ENCODE peak calls at places on chromosomes 5 and 9, in seven cellular contexts. R is PC-9, O is PC-3, Z is OCI-LY7, F is HCT116, G is GM23248, C is hepatocyte. X is an unnamed sample.
A peak's percentile ranks its signal among the peaks of the same experiment; 100 is the strongest.

GRCh38 chr9:125992557-125992956 is 245.4 kb downstream of the PBX3 start:
- DNase-seq in R (no peak), O (no peak), C (no peak), G (no peak), Z (no peak), F (no peak), X (no peak)

GRCh38 chr5:116423091-116423490 is 151.5 kb downstream of the SEMA6A start:
- DNase-seq in O (peak; percentile 19), F (no peak), R (no peak), Z (no peak), G (no peak), C (no peak), X (no peak)

GRCh38 chr5:144815131-144815530 is 644.5 kb downstream of the KCTD16 start:
- DNase-seq in O (no peak), F (no peak), C (no peak), R (no peak), G (peak; percentile 58), Z (no peak), X (no peak)

GRCh38 chr5:107470007-107470582 is 200.6 kb downstream of the EFNA5 start:
- DNase-seq in R (peak; percentile 84), Z (no peak), C (no peak), O (peak; percentile 55), G (no peak), F (no peak), X (no peak)

GRCh38 chr9:18393340-18394130 is 80.4 kb upstream of the ADAMTSL1 start:
- DNase-seq in G (peak; percentile 92), O (peak; percentile 92), F (peak; percentile 69), C (peak; percentile 80), R (peak; percentile 72), Z (no peak), X (no peak)

GRCh38 chr9:77848897-77849296 is 182.7 kb downstream of the GNAQ start:
- DNase-seq in C (peak; percentile 46), Z (no peak), O (peak; percentile 24), R (no peak), G (peak; percentile 96), F (no peak), X (no peak)

GRCh38 chr9:100714372-100715099 is 136.7 kb downstream of the CAVIN4 start:
- DNase-seq in Z (peak; percentile 49), C (peak; percentile 85), G (peak; percentile 70), R (no peak), O (peak; percentile 66), F (peak; percentile 41), X (peak; percentile 88)

GRCh38 chr9:104658496-104659195 is 35.7 kb upstream of the OR13D1 start:
- DNase-seq in F (no peak), G (no peak), Z (no peak), C (no peak), O (no peak), R (no peak), X (no peak)

GRCh38 chr9:113763429-113763828 is 112.7 kb upstream of the ZNF618 start:
- DNase-seq in F (no peak), G (no peak), R (no peak), Z (no peak), C (no peak), O (no peak), X (no peak)

GRCh38 chr9:87954230-87954629 is 20.1 kb downstream of the CDK20 start:
- DNase-seq in R (no peak), O (no peak), Z (no peak), F (no peak), G (no peak), C (no peak), X (no peak)

GRCh38 chr9:111597852-111598729 is 1.4 kb downstream of the PTGR1 start:
- DNase-seq in G (peak; percentile 75), O (peak; percentile 61), R (peak; percentile 66), F (peak; percentile 63), C (peak; percentile 83), Z (peak; percentile 66), X (peak; percentile 91)

GRCh38 chr9:97954550-97954989 is 16.6 kb upstream of the HEMGN start:
- DNase-seq in G (peak; percentile 38), Z (peak; percentile 90), F (peak; percentile 59), R (peak; percentile 58), C (peak; percentile 60), O (peak; percentile 57), X (peak; percentile 94)

GRCh38 chr5:171520300-171521170 is 101.1 kb downstream of the FGF18 start:
- DNase-seq in Z (no peak), F (no peak), G (peak; percentile 47), C (peak; percentile 48), O (peak; percentile 52), R (peak; percentile 81), X (peak; percentile 89)

GRCh38 chr5:157767674-157768073 is 24.2 kb downstream of the LSM11 start:
- DNase-seq in O (no peak), R (no peak), F (no peak), G (no peak), C (no peak), Z (no peak), X (no peak)

GRCh38 chr5:42858031-42858643 is 46.4 kb upstream of the SELENOP start:
- DNase-seq in Z (no peak), R (no peak), G (peak; percentile 21), C (no peak), F (no peak), O (peak; percentile 51), X (peak; percentile 9)

GRCh38 chr5:948472-949274 is 56.0 kb downstream of the TRIP13 start:
- DNase-seq in G (no peak), O (no peak), C (no peak), R (no peak), Z (no peak), F (no peak), X (no peak)

GRCh38 chr5:19987594-19988345 is at the start of gene CDH18:
- DNase-seq in C (peak; percentile 68), R (no peak), O (peak; percentile 44), G (peak; percentile 51), F (no peak), Z (no peak), X (peak; percentile 86)

GRCh38 chr5:39189297-39189955 is 29.9 kb downstream of the FYB1 start:
- DNase-seq in R (no peak), C (no peak), F (no peak), O (no peak), Z (no peak), G (no peak), X (no peak)

GRCh38 chr5:160959804-160960203 is 107.8 kb upstream of the ATP10B start:
- DNase-seq in F (no peak), C (peak; percentile 46), Z (no peak), O (peak; percentile 37), R (peak; percentile 37), G (no peak), X (no peak)

GRCh38 chr9:86749530-86750275 is 197.6 kb downstream of the GAS1 start:
- DNase-seq in Z (no peak), F (no peak), C (peak; percentile 70), O (no peak), R (no peak), G (peak; percentile 36), X (no peak)

GRCh38 chr5:165631235-165631634 is 2125.8 kb downstream of the MAT2B start:
- DNase-seq in R (no peak), C (no peak), Z (no peak), G (no peak), O (no peak), F (no peak), X (no peak)

GRCh38 chr5:77292026-77292757 is 81.7 kb downstream of the PDE8B start:
- DNase-seq in F (no peak), O (peak; percentile 34), R (no peak), C (no peak), Z (no peak), G (peak; percentile 76), X (no peak)

GRCh38 chr9:109918359-109919163 is 138.6 kb downstream of the PALM2AKAP2 start:
- DNase-seq in C (no peak), F (no peak), O (no peak), G (no peak), R (no peak), Z (peak; percentile 96), X (no peak)

GRCh38 chr5:139389701-139390638 is at the start of gene MZB1:
- DNase-seq in O (no peak), F (no peak), C (no peak), R (no peak), Z (peak; percentile 95), G (no peak), X (no peak)
- H2AFZ ChIP-seq in O (no peak within 1 kb of the TSS), F (no peak within 1 kb of the TSS), C (no peak within 1 kb of the TSS), R (no peak within 1 kb of the TSS), Z (no peak within 1 kb of the TSS), G (no peak within 1 kb of the TSS), X (no peak within 1 kb of the TSS)

GRCh38 chr9:22739712-22740111 is 293.1 kb downstream of the DMRTA1 start:
- DNase-seq in Z (no peak), R (no peak), O (no peak), C (no peak), F (no peak), G (no peak), X (no peak)

GRCh38 chr9:22742401-22742800 is 295.8 kb downstream of the DMRTA1 start:
- DNase-seq in Z (no peak), G (no peak), R (no peak), C (no peak), O (peak; percentile 28), F (no peak), X (no peak)

GRCh38 chr9:22740781-22741180 is 294.2 kb downstream of the DMRTA1 start:
- DNase-seq in R (no peak), G (no peak), O (no peak), Z (no peak), F (no peak), C (no peak), X (no peak)
- H3K9me2 ChIP-seq in R (no peaks in the 10 kb centered on the region), G (no peaks in the 10 kb centered on the region), O (no peaks in the 10 kb centered on the region), Z (no peaks in the 10 kb centered on the region), F (no peaks in the 10 kb centered on the region), C (no peaks in the 10 kb centered on the region), X (no peaks in the 10 kb centered on the region)

GRCh38 chr9:89381308-89381609 is 63.0 kb downstream of the SECISBP2 start:
- DNase-seq in C (no peak), G (no peak), Z (no peak), O (no peak), F (no peak), R (no peak), X (no peak)
- H3K27ac ChIP-seq in C (no peak overlapping the region), G (no peak overlapping the region), Z (no peak overlapping the region), O (no peak overlapping the region), F (no peak overlapping the region), R (no peak overlapping the region), X (no peak overlapping the region)

GRCh38 chr5:67350185-67350584 is 153.6 kb upstream of the CD180 start:
- DNase-seq in F (no peak), Z (no peak), O (no peak), R (no peak), G (peak; percentile 56), C (no peak), X (no peak)

GRCh38 chr5:67355135-67355729 is 158.6 kb upstream of the CD180 start:
- DNase-seq in C (no peak), F (no peak), G (no peak), O (no peak), Z (no peak), R (no peak), X (no peak)

GRCh38 chr5:67353500-67353931 is 156.9 kb upstream of the CD180 start:
- DNase-seq in F (no peak), R (no peak), O (no peak), Z (no peak), C (no peak), G (no peak), X (no peak)

GRCh38 chr5:67350600-67351315 is 154.2 kb upstream of the CD180 start:
- DNase-seq in O (no peak), C (no peak), Z (no peak), F (no peak), R (no peak), G (peak; percentile 24), X (no peak)

DNA sequence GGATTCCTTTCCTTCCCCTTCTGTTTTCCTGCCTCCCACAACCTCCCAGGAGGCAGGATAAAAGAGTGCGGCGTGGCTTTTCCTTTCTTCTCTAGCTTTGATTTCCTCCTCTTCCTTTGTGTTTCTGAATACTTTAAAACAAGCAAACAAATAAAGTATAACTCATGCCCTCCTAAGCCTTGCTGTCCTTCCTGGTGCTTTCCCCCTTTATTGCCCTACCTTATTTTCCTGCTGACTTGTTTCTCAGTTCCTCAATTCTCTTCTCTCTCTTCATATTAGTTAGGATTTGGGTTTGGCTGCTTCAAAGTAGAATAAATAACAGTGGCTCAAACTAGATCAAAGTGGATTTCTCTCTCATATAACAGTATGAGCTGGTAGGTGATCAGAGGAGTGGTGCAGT is 157.5 kb upstream of the CD180 start:
- DNase-seq in F (no peak), G (no peak), Z (no peak), O (no peak), R (no peak), C (no peak), X (no peak)
- H2AFZ ChIP-seq in F (no peak overlapping the region), G (no peak overlapping the region), Z (no peak overlapping the region), O (no peak overlapping the region), R (no peak overlapping the region), C (no peak overlapping the region), X (peak overlapping the region; percentile 66)